ENCODE peak calls at places on chromosomes 3 and 15, in seven cellular contexts. H is Peyer's patch; O is stomach; A is pancreas; T is CD4-positive, alpha-beta T cell; C is K562; F is CD8-positive, alpha-beta memory T cell. L is an unnamed sample.

GRCh38 chr3:188244395-188244861 is 90.5 kb downstream of the LPP start:
- DNase-seq in H (no peak), O (no peak), A (no peak), T (no peak), C (no peak), F (no peak), L (no peak)

GRCh38 chr3:150414989-150415388 is 6.9 kb downstream of the TSC22D2 start:
- DNase-seq in H (no peak), O (no peak), A (no peak), T (no peak), C (no peak), F (no peak), L (no peak)

GRCh38 chr3:45210308-45211038 is 15.6 kb downstream of the TMEM158 start:
- DNase-seq in H (peak; percentile 58), O (peak; percentile 90), A (peak; percentile 94), T (peak; percentile 78), C (peak; percentile 83), F (peak; percentile 74), L (peak; percentile 51)

GRCh38 chr3:138197058-138197457 is 10.0 kb downstream of the ARMC8 start:
- DNase-seq in H (no peak), O (no peak), A (no peak), T (no peak), C (peak; percentile 25), F (no peak), L (no peak)

GRCh38 chr3:49026536-49026935 is 2.7 kb downstream of the IMPDH2 start:
- DNase-seq in H (no peak), O (no peak), A (no peak), T (no peak), C (no peak), F (no peak), L (no peak)

GRCh38 chr3:157290761-157291160 is 130.8 kb upstream of the CCNL1 start:
- DNase-seq in H (no peak), O (no peak), A (no peak), T (no peak), C (no peak), F (no peak), L (no peak)

GRCh38 chr3:114104414-114104813 is 47.9 kb downstream of the QTRT2 start:
- DNase-seq in H (no peak), O (no peak), A (no peak), T (no peak), C (no peak), F (no peak), L (no peak)

GRCh38 chr15:77457619-77458265 is 37.1 kb downstream of the HMG20A start:
- DNase-seq in H (no peak), O (no peak), A (no peak), T (no peak), C (no peak), F (no peak), L (no peak)

GRCh38 chr15:49239105-49239504 is 69.1 kb downstream of the GALK2 start:
- DNase-seq in H (no peak), O (no peak), A (no peak), T (no peak), C (no peak), F (no peak), L (no peak)

GRCh38 chr15:49247556-49248102 is 77.6 kb downstream of the GALK2 start:
- DNase-seq in H (no peak), O (no peak), A (no peak), T (no peak), C (no peak), F (no peak), L (no peak)

GRCh38 chr15:49236869-49237268 is 66.8 kb downstream of the GALK2 start:
- DNase-seq in H (no peak), O (no peak), A (no peak), T (no peak), C (no peak), F (no peak), L (no peak)

GRCh38 chr15:49238342-49238741 is 68.3 kb downstream of the GALK2 start:
- DNase-seq in H (no peak), O (no peak), A (no peak), T (no peak), C (no peak), F (no peak), L (no peak)

GRCh38 chr15:49242820-49243219 is 72.8 kb downstream of the GALK2 start:
- DNase-seq in H (no peak), O (no peak), A (no peak), T (no peak), C (peak; percentile 44), F (no peak), L (no peak)
- H3K27me3 ChIP-seq in H (no peaks in the 10 kb centered on the region), O (no peaks in the 10 kb centered on the region), A (no peaks in the 10 kb centered on the region), T (no peaks in the 10 kb centered on the region), C (no peaks in the 10 kb centered on the region), F (no peaks in the 10 kb centered on the region), L (no peaks in the 10 kb centered on the region)

DNA sequence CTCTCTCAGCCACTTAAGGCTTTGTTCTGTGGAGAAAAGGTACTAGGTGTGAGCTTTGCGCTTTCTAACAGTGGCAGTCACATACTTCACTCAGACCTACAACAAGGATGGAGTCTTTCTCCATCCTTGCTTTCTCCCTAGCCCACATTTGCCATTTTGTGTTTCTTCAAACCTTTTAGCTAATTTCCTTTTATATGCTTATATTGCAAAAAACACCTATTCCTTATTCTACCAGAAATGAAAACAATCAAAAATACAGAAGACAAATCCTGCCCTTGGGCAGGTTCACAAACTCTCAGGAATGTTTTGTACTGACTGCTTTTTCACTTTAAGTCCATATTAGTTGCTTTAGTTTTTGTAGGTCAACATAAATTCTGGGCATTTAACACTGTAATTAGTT is 914.2 kb downstream of the SQOR start:
- DNase-seq in H (no peak), O (no peak), A (no peak), T (no peak), C (no peak), F (no peak), L (no peak)
- H3K9me3 ChIP-seq in H (no peaks in the 10 kb centered on the region), O (peaks cover 9% of the 10 kb centered on the region), A (no peaks in the 10 kb centered on the region), T (no peaks in the 10 kb centered on the region), C (no peaks in the 10 kb centered on the region), F (no peaks in the 10 kb centered on the region), L (no peaks in the 10 kb centered on the region)

DNA sequence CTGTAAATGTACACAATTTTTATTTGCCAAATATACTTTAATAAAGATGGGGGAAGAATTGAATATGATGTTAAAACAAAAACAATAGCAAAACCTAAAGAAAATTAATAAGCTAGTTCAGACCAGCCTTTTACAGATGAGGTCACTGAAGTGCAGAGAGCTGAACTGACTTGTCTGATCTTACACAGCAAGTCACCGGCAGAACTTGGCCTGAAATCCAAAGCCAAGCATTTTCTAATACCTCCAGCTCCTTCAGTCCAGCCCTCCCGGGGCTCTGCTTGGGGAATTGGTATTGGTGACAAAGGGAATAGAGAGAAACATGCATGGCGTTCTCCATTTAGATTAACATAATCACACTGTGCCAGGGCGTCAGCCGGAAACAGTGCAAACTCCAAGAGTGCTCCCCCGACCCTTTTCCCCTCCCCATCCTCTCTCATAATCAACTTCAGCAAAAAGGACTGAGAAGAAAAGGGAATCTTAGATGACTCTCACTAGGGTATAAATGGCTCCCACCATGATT is 14.1 kb upstream of the ZSCAN2 start:
- DNase-seq in H (no peak), O (no peak), A (no peak), T (no peak), C (no peak), F (no peak), L (no peak)
- H3K27me3 ChIP-seq in H (no peaks in the 10 kb centered on the region), O (no peaks in the 10 kb centered on the region), A (no peaks in the 10 kb centered on the region), T (no peaks in the 10 kb centered on the region), C (no peaks in the 10 kb centered on the region), F (no peaks in the 10 kb centered on the region), L (no peaks in the 10 kb centered on the region)

GRCh38 chr3:43621406-43621973 is 321 bp downstream of the ANO10 start:
- DNase-seq in H (peak; percentile 28), O (peak; percentile 46), A (peak; percentile 65), T (no peak), C (peak; percentile 31), F (no peak), L (no peak)

GRCh38 chr3:43620953-43621405 is 832 bp downstream of the ANO10 start:
- DNase-seq in H (no peak), O (no peak), A (no peak), T (no peak), C (no peak), F (no peak), L (no peak)

GRCh38 chr3:43618142-43618541 is 3.7 kb downstream of the ANO10 start:
- DNase-seq in H (no peak), O (no peak), A (no peak), T (no peak), C (no peak), F (no peak), L (no peak)

GRCh38 chr3:43621974-43622739 is at the start of gene ANO10:
- DNase-seq in H (peak; percentile 96), O (peak; percentile 98), A (peak; percentile 100), T (peak; percentile 87), C (peak; percentile 98), F (peak; percentile 92), L (peak; percentile 96)

DNA sequence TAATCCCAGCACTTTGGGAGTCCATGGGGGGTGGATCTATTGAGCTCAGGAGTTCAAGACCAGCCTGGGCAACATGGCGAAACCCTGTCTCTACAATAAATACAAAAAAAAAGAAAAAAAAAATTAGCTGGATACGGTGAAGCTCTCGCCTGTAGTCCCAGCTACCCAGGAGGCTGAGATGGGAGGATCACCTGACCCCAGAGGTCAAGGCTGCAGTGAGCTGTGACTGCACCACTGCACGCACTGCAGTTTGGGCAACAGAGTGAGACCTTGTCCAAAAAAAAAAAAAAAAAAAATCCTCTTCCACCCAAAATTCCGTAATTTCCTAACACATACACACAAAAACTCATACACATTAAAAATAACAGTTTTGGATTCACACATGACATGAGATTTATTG is 2.2 kb downstream of the ANO10 start:
- DNase-seq in H (no peak), O (no peak), A (no peak), T (no peak), C (no peak), F (no peak), L (no peak)
- H3K9me3 ChIP-seq in H (no peaks in the 10 kb centered on the region), O (no peaks in the 10 kb centered on the region), A (no peaks in the 10 kb centered on the region), T (no peaks in the 10 kb centered on the region), C (no peaks in the 10 kb centered on the region), F (no peaks in the 10 kb centered on the region), L (no peaks in the 10 kb centered on the region)

GRCh38 chr15:51335087-51335486 is 3.3 kb downstream of the CYP19A1 start:
- DNase-seq in H (no peak), O (no peak), A (no peak), T (no peak), C (no peak), F (no peak), L (no peak)
- H3K27me3 ChIP-seq in H (no peaks in the 10 kb centered on the region), O (no peaks in the 10 kb centered on the region), A (no peaks in the 10 kb centered on the region), T (no peaks in the 10 kb centered on the region), C (peaks cover 29% of the 10 kb centered on the region), F (no peaks in the 10 kb centered on the region), L (no peaks in the 10 kb centered on the region)

DNA sequence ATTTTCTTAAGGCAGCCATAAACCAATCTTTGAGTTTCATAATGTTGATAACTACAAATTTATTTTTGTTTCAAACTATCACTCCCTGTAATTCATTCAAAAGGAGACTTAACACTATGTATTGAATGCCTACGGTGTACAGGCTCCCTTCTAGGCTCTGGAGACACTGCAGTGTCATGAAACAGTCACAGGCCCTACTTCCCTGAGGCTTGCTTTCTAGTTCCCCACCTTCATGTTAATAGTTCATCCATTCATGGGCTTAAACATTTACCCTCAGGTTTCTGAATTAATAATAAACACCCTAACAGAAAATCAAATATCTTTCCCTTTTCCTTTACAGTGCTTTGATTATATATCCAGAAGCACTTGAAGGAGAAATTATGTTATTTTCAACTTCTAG is 168.7 kb downstream of the CHL1 start:
- DNase-seq in H (no peak), O (no peak), A (no peak), T (no peak), C (no peak), F (no peak), L (no peak)
- H3K9me3 ChIP-seq in H (no peaks in the 10 kb centered on the region), O (no peaks in the 10 kb centered on the region), A (no peaks in the 10 kb centered on the region), T (no peaks in the 10 kb centered on the region), C (peaks cover 3% of the 10 kb centered on the region), F (no peaks in the 10 kb centered on the region), L (no peaks in the 10 kb centered on the region)

GRCh38 chr3:122397136-122397645 is 13.2 kb downstream of the FAM162A start:
- DNase-seq in H (no peak), O (no peak), A (no peak), T (no peak), C (no peak), F (no peak), L (no peak)
- H3K27me3 ChIP-seq in H (no peaks in the 10 kb centered on the region), O (no peaks in the 10 kb centered on the region), A (no peaks in the 10 kb centered on the region), T (no peaks in the 10 kb centered on the region), C (no peaks in the 10 kb centered on the region), F (no peaks in the 10 kb centered on the region), L (no peaks in the 10 kb centered on the region)